ENCODE peak calls at places on chromosomes 6 and 20, in ten cellular contexts. C is mesendoderm, I is hepatocyte, G is left ventricle myocardium inferior, X is A549, F is astrocyte, Z is SK-N-SH, M is testis, Y is psoas muscle, N is heart right ventricle. T is an unnamed sample. For H3K4me1, the result is how much of the 10 kb centered on the place peaks cover.

GRCh38 chr20:50284811-50285375 is 94.3 kb downstream of the CEBPB start:
- DNase-seq in M (peak), Y (peak), F (no peak), X (no peak), C (no peak), G (no peak), N (peak), I (no peak), Z (peak), T (peak)

GRCh38 chr6:7163661-7164071 is 55.9 kb downstream of the RREB1 start:
- DNase-seq in F (no peak), Z (no peak), N (no peak), G (no peak), M (no peak), Y (no peak), C (no peak), X (no peak), I (no peak), T (no peak)

GRCh38 chr20:51731771-51732453 is 36.3 kb downstream of the ATP9A start:
- DNase-seq in M (peak), F (peak), Z (peak), C (no peak), G (no peak), X (no peak), I (peak), N (no peak), Y (no peak), T (no peak)

GRCh38 chr6:139485742-139486475 is 111.5 kb upstream of the CITED2 start:
- DNase-seq in G (no peak), N (no peak), F (no peak), Y (no peak), M (peak), I (no peak), C (no peak), X (no peak), Z (no peak), T (no peak)

GRCh38 chr20:49951160-49951559 is 15.0 kb downstream of the RNF114 start:
- DNase-seq in X (no peak), N (no peak), I (no peak), Y (no peak), Z (no peak), G (no peak), F (peak), C (no peak), M (no peak), T (no peak)

GRCh38 chr6:19705606-19706005 is 131.6 kb upstream of the ID4 start:
- DNase-seq in M (no peak), G (no peak), X (no peak), N (no peak), Y (no peak), F (peak), I (no peak), C (no peak), Z (no peak), T (no peak)

GRCh38 chr6:24284006-24284405 is 73.9 kb downstream of the DCDC2 start:
- DNase-seq in X (no peak), N (no peak), F (no peak), I (no peak), Y (no peak), M (no peak), Z (no peak), C (no peak), G (no peak), T (no peak)

GRCh38 chr20:49687595-49688567 is 25.8 kb downstream of the B4GALT5 start:
- DNase-seq in Z (no peak), F (no peak), Y (no peak), X (no peak), C (peak), N (no peak), M (no peak), I (no peak), G (no peak), T (no peak)

GRCh38 chr20:44541957-44542356 is 20.1 kb upstream of the SERINC3 start:
- DNase-seq in N (no peak), I (no peak), C (no peak), X (no peak), F (no peak), G (no peak), M (no peak), Z (no peak), Y (no peak), T (no peak)

GRCh38 chr6:53573299-53573698 is 28.4 kb upstream of the GCLC start:
- DNase-seq in Z (peak), Y (no peak), N (no peak), F (no peak), X (no peak), C (peak), G (no peak), M (peak), I (no peak), T (no peak)

GRCh38 chr20:24640276-24640675 is 170.8 kb downstream of the SYNDIG1 start:
- DNase-seq in Y (no peak), Z (no peak), I (no peak), N (no peak), M (no peak), C (no peak), X (no peak), F (no peak), G (no peak), T (no peak)

GRCh38 chr6:163841733-163842132 is 427.2 kb downstream of the QKI start:
- DNase-seq in N (no peak), X (no peak), M (no peak), F (no peak), C (no peak), I (no peak), Z (no peak), Y (no peak), G (no peak), T (no peak)

GRCh38 chr6:142635130-142635529 is 309.8 kb downstream of the HIVEP2 start:
- DNase-seq in Y (no peak), X (no peak), N (no peak), Z (no peak), C (no peak), M (no peak), I (no peak), G (no peak), F (peak), T (no peak)

GRCh38 chr20:53559816-53560215 is 33.8 kb downstream of the ZNF217 start:
- DNase-seq in N (no peak), X (no peak), G (no peak), Z (no peak), F (peak), C (no peak), M (no peak), Y (no peak), I (no peak), T (no peak)

GRCh38 chr6:45703041-45703739 is 312.5 kb downstream of the CLIC5 start:
- DNase-seq in G (no peak), C (no peak), Z (no peak), I (no peak), F (peak), X (no peak), M (no peak), N (no peak), Y (no peak), T (no peak)

GRCh38 chr6:149820506-149820905 is 43.7 kb downstream of the LRP11 start:
- DNase-seq in C (no peak), G (no peak), Z (no peak), M (no peak), F (no peak), N (no peak), X (no peak), Y (no peak), I (no peak), T (no peak)

GRCh38 chr6:56518995-56519767 is 123.5 kb downstream of the DST start:
- DNase-seq in C (no peak), Z (no peak), N (no peak), M (no peak), G (no peak), X (no peak), I (no peak), F (no peak), Y (no peak), T (no peak)

GRCh38 chr6:36131517-36132220 is 1.4 kb downstream of the MAPK13 start:
- DNase-seq in N (no peak), X (no peak), C (peak), F (peak), Y (no peak), M (peak), Z (peak), G (no peak), I (peak), T (peak)

GRCh38 chr20:56802805-56803204 is 173.7 kb downstream of the TFAP2C start:
- DNase-seq in M (no peak), F (peak), C (no peak), G (no peak), I (no peak), Y (no peak), N (no peak), X (no peak), Z (no peak), T (no peak)

GRCh38 chr6:144993870-144994269 is 708.7 kb downstream of the UTRN start:
- DNase-seq in Z (no peak), C (no peak), G (no peak), M (no peak), I (no peak), X (no peak), Y (no peak), N (no peak), F (peak), T (no peak)

GRCh38 chr6:125906158-125906998 is 50.2 kb upstream of the HINT3 start:
- DNase-seq in Y (no peak), M (peak), Z (peak), X (no peak), N (peak), G (no peak), I (peak), C (peak), F (no peak), T (no peak)

GRCh38 chr6:117233146-117233545 is 32.2 kb upstream of the VGLL2 start:
- DNase-seq in C (no peak), F (peak), Z (no peak), X (no peak), G (no peak), I (no peak), N (no peak), M (no peak), Y (no peak), T (no peak)

GRCh38 chr6:144401736-144402733 is 116.9 kb downstream of the UTRN start:
- DNase-seq in G (no peak), C (no peak), F (no peak), N (no peak), I (no peak), Y (no peak), M (no peak), X (no peak), Z (no peak), T (no peak)

GRCh38 chr6:156776470-156776840 is 723 bp upstream of the ARID1B start:
- DNase-seq in X (peak), Y (no peak), G (no peak), F (no peak), N (no peak), C (no peak), I (peak), M (no peak), Z (peak), T (no peak)

GRCh38 chr6:37418727-37419126 is 14.3 kb upstream of the CMTR1 start:
- DNase-seq in M (no peak), Y (no peak), Z (no peak), G (no peak), C (no peak), I (peak), N (no peak), X (no peak), F (no peak), T (no peak)

GRCh38 chr6:154297711-154298110 is 58.9 kb downstream of the IPCEF1 start:
- DNase-seq in Y (no peak), Z (no peak), X (no peak), M (peak), C (peak), N (no peak), F (peak), I (no peak), G (no peak), T (no peak)

GRCh38 chr6:154302111-154302752 is 54.4 kb downstream of the IPCEF1 start:
- DNase-seq in I (peak), N (no peak), Z (no peak), X (no peak), F (peak), G (no peak), M (no peak), Y (no peak), C (no peak), T (no peak)

GRCh38 chr6:154298297-154298696 is 58.3 kb downstream of the IPCEF1 start:
- DNase-seq in N (no peak), C (no peak), F (peak), I (no peak), Y (no peak), G (no peak), M (no peak), X (no peak), Z (no peak), T (no peak)

GRCh38 chr6:154297210-154297609 is 59.4 kb downstream of the IPCEF1 start:
- DNase-seq in C (no peak), G (no peak), M (no peak), Z (no peak), F (no peak), Y (no peak), X (no peak), I (no peak), N (no peak), T (no peak)

DNA sequence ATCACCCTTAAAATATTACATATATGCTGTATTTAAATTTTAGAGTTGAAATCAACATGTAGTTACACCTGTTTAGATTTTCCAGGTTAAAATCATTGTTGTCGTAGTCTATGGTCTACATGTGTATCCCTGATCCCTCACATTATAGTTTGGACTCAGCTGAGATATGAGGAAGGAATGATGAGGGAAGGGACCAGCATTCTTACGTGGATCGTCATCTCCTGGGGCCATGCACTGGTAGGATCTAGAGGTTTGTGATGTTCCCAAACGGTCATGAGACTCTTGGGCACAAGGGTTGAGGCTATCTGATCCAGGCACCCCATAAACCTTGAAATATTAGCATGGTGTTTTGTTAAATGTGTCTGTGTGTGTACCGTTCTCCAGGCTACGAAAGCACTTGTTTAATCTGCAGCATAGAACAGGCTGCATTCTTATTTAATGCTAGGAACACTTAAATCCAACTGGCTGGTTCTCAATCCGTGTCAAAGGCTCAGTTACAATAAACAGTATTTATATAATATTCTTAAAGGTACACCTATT is 55.4 kb downstream of the IPCEF1 start:
- DNase-seq in M (no peak), G (no peak), F (peak), N (no peak), C (no peak), Z (no peak), Y (no peak), X (no peak), I (no peak), T (no peak)
- H3K4me1 ChIP-seq in M (under half), G (under half), F (under half), N (under half), C (under half), Z (under half), Y (under half), X (under half), I (under half), T (under half)

GRCh38 chr6:28001751-28002150 is 44.7 kb downstream of the OR2B6 start:
- DNase-seq in N (no peak), Z (no peak), X (no peak), M (no peak), C (no peak), Y (no peak), I (no peak), G (no peak), F (no peak), T (no peak)
- H3K4me3 ChIP-seq in N (no peak), Z (no peak), X (no peak), M (no peak), C (no peak), Y (no peak), I (no peak), G (no peak), F (no peak), T (no peak)

DNA sequence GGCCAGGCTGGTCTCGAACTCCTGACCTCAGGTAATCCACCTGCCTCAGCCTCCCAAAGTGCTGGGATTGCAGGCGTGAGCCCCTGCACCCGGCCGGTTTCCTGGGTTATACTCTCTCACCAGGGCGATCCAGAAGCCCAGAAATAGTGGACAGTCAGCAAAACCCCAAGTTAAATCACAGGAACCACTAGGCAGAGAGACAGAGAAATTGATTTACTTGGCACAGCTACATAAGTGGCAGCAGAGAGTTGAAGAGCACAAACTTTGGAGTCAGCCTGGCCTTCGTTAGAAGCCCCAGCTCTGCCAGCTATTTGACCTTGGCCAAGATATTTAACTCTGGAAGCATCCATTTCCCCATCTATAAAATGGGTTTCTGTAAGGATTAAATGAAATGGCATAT is 32.7 kb downstream of the MTRES1 start:
- DNase-seq in G (no peak), C (no peak), Y (no peak), N (no peak), Z (no peak), M (no peak), I (no peak), F (no peak), X (no peak), T (no peak)
- H3K4me1 ChIP-seq in G (under half), C (under half), Y (under half), N (under half), Z (under half), M (under half), I (under half), F (under half), X (under half), T (under half)

DNA sequence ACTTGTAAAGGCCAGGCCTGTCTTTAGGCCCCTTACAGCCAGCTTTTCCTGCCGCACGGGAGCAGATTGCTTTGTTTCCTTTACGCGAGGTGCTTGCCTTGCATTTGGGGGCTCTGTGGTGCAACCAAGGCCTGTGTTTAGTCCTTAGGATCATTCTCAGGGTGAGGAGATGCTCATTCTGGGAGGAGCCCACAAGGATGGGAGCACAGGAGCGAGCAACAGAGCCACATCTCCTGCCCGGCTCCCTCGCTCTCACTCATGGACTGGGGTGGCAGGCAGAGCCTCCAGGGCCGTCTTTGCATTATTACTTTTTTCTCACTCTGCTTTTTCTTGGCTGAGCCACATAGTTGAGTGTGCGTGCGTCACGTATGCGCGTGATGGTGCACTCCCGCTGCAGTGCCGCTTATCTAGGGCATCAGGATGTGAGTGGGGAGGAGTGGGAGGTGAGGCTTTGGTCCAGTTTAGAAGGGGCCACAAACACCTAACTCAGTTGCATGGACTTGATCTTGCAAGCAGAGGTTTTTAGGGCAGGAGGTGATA is 19.1 kb downstream of the DYNLRB1 start:
- DNase-seq in I (no peak), N (no peak), C (no peak), M (no peak), X (no peak), Y (no peak), F (no peak), Z (no peak), G (no peak), T (no peak)
- H3K4me3 ChIP-seq in I (no peak), N (no peak), C (no peak), M (no peak), X (no peak), Y (no peak), F (no peak), Z (no peak), G (no peak), T (no peak)

T was measured in right cardiac atrium.